ENCODE peak calls at places on chromosomes 5 and 9, in nine cellular contexts. J, M, K, C, H, A, F, W and L are unnamed samples.

GRCh38 chr9:121324316-121324715 is 45.7 kb downstream of the STOM start:
- DNase-seq in F (no peak), H (no peak), A (no peak), K (no peak), C (no peak), W (no peak), M (no peak), J (no peak), L (no peak)

GRCh38 chr9:120909904-120910303 is 16.7 kb downstream of the TRAF1 start:
- DNase-seq in K (no peak), W (peak), C (no peak), H (no peak), M (no peak), F (peak), J (no peak), A (no peak), L (no peak)

GRCh38 chr5:93503598-93504067 is 77.4 kb downstream of the NR2F1-AS1 start:
- DNase-seq in H (peak), A (peak), C (no peak), K (no peak), F (peak), W (no peak), M (no peak), J (no peak), L (no peak)

GRCh38 chr9:37486616-37487544 is 1.1 kb downstream of the POLR1E start:
- DNase-seq in A (no peak), C (peak), J (no peak), F (peak), H (peak), K (peak), M (peak), W (no peak), L (peak)

GRCh38 chr5:158397278-158397677 is 538.3 kb upstream of the CLINT1 start:
- DNase-seq in W (no peak), K (no peak), A (no peak), C (no peak), F (no peak), J (no peak), M (no peak), H (no peak), L (no peak)

GRCh38 chr5:169637085-169637855 is at the start of gene DOCK2:
- DNase-seq in A (no peak), C (no peak), K (no peak), H (no peak), W (peak), J (peak), F (peak), M (peak), L (peak)

GRCh38 chr9:112308576-112308975 is 24.8 kb downstream of the PTBP3 start:
- DNase-seq in W (no peak), A (no peak), M (no peak), J (no peak), K (no peak), F (no peak), H (no peak), C (no peak), L (no peak)

GRCh38 chr9:78856144-78856543 is 559.2 kb downstream of the PSAT1 start:
- DNase-seq in K (no peak), C (no peak), A (no peak), M (no peak), H (no peak), W (no peak), J (no peak), F (peak), L (no peak)

GRCh38 chr5:141941307-141941706 is 16.7 kb downstream of the PCDH12 start:
- DNase-seq in W (no peak), J (no peak), M (no peak), A (no peak), K (peak), H (no peak), F (peak), C (no peak), L (no peak)

GRCh38 chr9:129459550-129460322 is 161.2 kb downstream of the C9orf50 start:
- DNase-seq in C (no peak), M (no peak), F (no peak), K (peak), J (no peak), H (no peak), W (no peak), A (no peak), L (no peak)

GRCh38 chr5:78816143-78816765 is 167.7 kb upstream of the LHFPL2 start:
- DNase-seq in H (no peak), C (no peak), K (no peak), J (no peak), F (peak), M (no peak), A (no peak), W (no peak), L (no peak)

GRCh38 chr5:80070338-80071056 is 35.3 kb downstream of the THBS4 start:
- DNase-seq in C (no peak), A (no peak), W (no peak), H (no peak), J (no peak), M (no peak), K (no peak), F (no peak), L (no peak)